ENCODE peak calls at places on chromosome 1, in ten cellular contexts. D, R, Q, N, F, B, V, E, A and U are unnamed samples.

GRCh38 chr1:1304331-1305299 is 3.1 kb downstream of the ACAP3 start:
- DNase-seq in D (no peak), R (no peak), Q (peak), N (no peak), F (no peak), B (no peak), V (peak), E (no peak), A (peak), U (peak)

GRCh38 chr1:114229368-114229767 is 75.7 kb upstream of the SYT6 start:
- DNase-seq in D (no peak), R (no peak), Q (no peak), N (no peak), F (no peak), B (no peak), V (no peak), E (no peak), A (no peak), U (no peak)

GRCh38 chr1:245856944-245857531 is 650.0 kb downstream of the SMYD3 start:
- DNase-seq in D (no peak), R (no peak), Q (no peak), N (no peak), F (no peak), B (no peak), V (no peak), E (no peak), A (peak), U (peak)

GRCh38 chr1:193553562-193553961 is 367.1 kb upstream of the B3GALT2 start:
- DNase-seq in D (no peak), R (no peak), Q (no peak), N (no peak), F (no peak), B (no peak), V (no peak), E (no peak), A (no peak), U (no peak)

GRCh38 chr1:24904731-24905354 is 25.2 kb downstream of the RUNX3 start:
- DNase-seq in D (no peak), R (peak), Q (no peak), N (peak), F (no peak), B (no peak), V (no peak), E (no peak), A (no peak), U (no peak)

GRCh38 chr1:95041491-95042165 is 31.1 kb downstream of the ALG14 start:
- DNase-seq in D (peak), R (no peak), Q (no peak), N (no peak), F (peak), B (no peak), V (peak), E (no peak), A (peak), U (peak)

GRCh38 chr1:198669023-198669698 is 30.3 kb downstream of the PTPRC start:
- DNase-seq in D (no peak), R (no peak), Q (no peak), N (peak), F (no peak), B (peak), V (no peak), E (no peak), A (peak), U (peak)

GRCh38 chr1:25520446-25521061 is 22.9 kb upstream of the LDLRAP1 start:
- DNase-seq in D (peak), R (peak), Q (peak), N (peak), F (peak), B (peak), V (no peak), E (peak), A (peak), U (peak)

GRCh38 chr1:14190508-14190907 is 408.0 kb upstream of the KAZN start:
- DNase-seq in D (no peak), R (no peak), Q (no peak), N (no peak), F (no peak), B (no peak), V (no peak), E (no peak), A (peak), U (no peak)

GRCh38 chr1:44108241-44108640 is 10.4 kb upstream of the KLF17 start:
- DNase-seq in D (no peak), R (no peak), Q (no peak), N (no peak), F (no peak), B (no peak), V (no peak), E (no peak), A (peak), U (peak)

GRCh38 chr1:157152510-157152909 is 14.3 kb upstream of the ETV3 start:
- DNase-seq in D (no peak), R (no peak), Q (no peak), N (no peak), F (no peak), B (no peak), V (no peak), E (no peak), A (no peak), U (no peak)

GRCh38 chr1:179813626-179814351 is 63.8 kb downstream of the TOR1AIP2 start:
- DNase-seq in D (no peak), R (no peak), Q (no peak), N (no peak), F (no peak), B (no peak), V (no peak), E (no peak), A (no peak), U (no peak)

GRCh38 chr1:21956720-21957552 is 19.8 kb upstream of the HSPG2 start:
- DNase-seq in D (peak), R (peak), Q (no peak), N (peak), F (no peak), B (peak), V (peak), E (no peak), A (peak), U (no peak)

GRCh38 chr1:107254306-107254705 is 113.5 kb downstream of the NTNG1 start:
- DNase-seq in D (peak), R (no peak), Q (no peak), N (no peak), F (no peak), B (no peak), V (no peak), E (no peak), A (no peak), U (no peak)

GRCh38 chr1:36612881-36613280 is 130.2 kb upstream of the CSF3R start:
- DNase-seq in D (no peak), R (no peak), Q (no peak), N (no peak), F (no peak), B (no peak), V (no peak), E (no peak), A (no peak), U (no peak)

GRCh38 chr1:65254320-65255087 is 54.8 kb upstream of the DNAJC6 start:
- DNase-seq in D (peak), R (peak), Q (peak), N (peak), F (peak), B (peak), V (peak), E (peak), A (peak), U (peak)

GRCh38 chr1:242187816-242188215 is 188.9 kb upstream of the MAP1LC3C start:
- DNase-seq in D (no peak), R (no peak), Q (no peak), N (no peak), F (no peak), B (no peak), V (no peak), E (no peak), A (no peak), U (no peak)

GRCh38 chr1:41768538-41768937 is 150.2 kb downstream of the HIVEP3 start:
- DNase-seq in D (no peak), R (no peak), Q (no peak), N (no peak), F (peak), B (no peak), V (no peak), E (no peak), A (no peak), U (no peak)

GRCh38 chr1:198936371-198937083 is 297.7 kb downstream of the PTPRC start:
- DNase-seq in D (no peak), R (no peak), Q (no peak), N (no peak), F (no peak), B (no peak), V (no peak), E (no peak), A (peak), U (peak)

GRCh38 chr1:15417365-15417934 is 7.8 kb downstream of the EFHD2 start:
- DNase-seq in D (no peak), R (peak), Q (no peak), N (peak), F (no peak), B (peak), V (no peak), E (no peak), A (no peak), U (peak)

GRCh38 chr1:87632232-87632631 is 303.6 kb downstream of the LMO4 start:
- DNase-seq in D (no peak), R (no peak), Q (no peak), N (no peak), F (no peak), B (no peak), V (no peak), E (no peak), A (no peak), U (no peak)